ENCODE peak calls at places on chromosomes 7 and 10, in eight cellular contexts. Z is brain microvascular endothelial cell; H is activated CD4-positive, CD25-positive, alpha-beta regulatory T cell; K is T-helper 2 cell treated with Interferon-gamma antibody and Interleukin-4, amounts not matched to agents 5 μg/mL and 100 μg/mL, for 36 hours; E is ELF-1; O is D341Med; W is globus pallidus; Y is adipocyte. D is an unnamed sample.

GRCh38 chr10:46547881-46548780 is 8.3 kb downstream of the GPRIN2 start:
- DNase-seq in Z (no peak), H (no peak), K (no peak), E (no peak), O (no peak), W (no peak), Y (no peak), D (no peak)

GRCh38 chr7:138961159-138961558 is 20.0 kb downstream of the KIAA1549 start:
- DNase-seq in Z (no peak), H (no peak), K (no peak), E (no peak), O (no peak), W (peak), Y (no peak), D (no peak)

GRCh38 chr7:134440067-134440466 is 18.8 kb downstream of the AKR1B1 start:
- DNase-seq in Z (no peak), H (no peak), K (no peak), E (no peak), O (peak), W (no peak), Y (no peak), D (no peak)

GRCh38 chr10:101287183-101287830 is 58.0 kb upstream of the LBX1 start:
- DNase-seq in Z (no peak), H (no peak), K (no peak), E (no peak), O (no peak), W (no peak), Y (no peak), D (no peak)

GRCh38 chr7:135334830-135335543 is 101.3 kb downstream of the STRA8 start:
- DNase-seq in Z (no peak), H (no peak), K (no peak), E (no peak), O (no peak), W (no peak), Y (no peak), D (no peak)

GRCh38 chr10:59971915-59972314 is 65.6 kb upstream of the CCDC6 start:
- DNase-seq in Z (peak), H (no peak), K (no peak), E (peak), O (no peak), W (no peak), Y (peak), D (peak)

GRCh38 chr7:133484135-133484534 is 231.3 kb downstream of the EXOC4 start:
- DNase-seq in Z (no peak), H (no peak), K (peak), E (no peak), O (peak), W (no peak), Y (no peak), D (no peak)

GRCh38 chr7:102287082-102287464 is 405 bp downstream of the SH2B2 start:
- DNase-seq in Z (no peak), H (no peak), K (no peak), E (no peak), O (no peak), W (no peak), Y (no peak), D (no peak)

GRCh38 chr7:129480674-129481363 is 21.5 kb upstream of the SMKR1 start:
- DNase-seq in Z (no peak), H (no peak), K (no peak), E (no peak), O (no peak), W (no peak), Y (peak), D (no peak)

GRCh38 chr10:3926268-3926667 is 141.3 kb upstream of the KLF6 start:
- DNase-seq in Z (peak), H (no peak), K (no peak), E (no peak), O (no peak), W (no peak), Y (no peak), D (no peak)

GRCh38 chr7:50631100-50631499 is 65.9 kb upstream of the DDC start:
- DNase-seq in Z (no peak), H (no peak), K (no peak), E (no peak), O (peak), W (no peak), Y (no peak), D (no peak)

GRCh38 chr7:138245682-138246081 is 169.4 kb downstream of the AKR1D1 start:
- DNase-seq in Z (no peak), H (no peak), K (no peak), E (no peak), O (no peak), W (no peak), Y (peak), D (no peak)

GRCh38 chr7:29017666-29018065 is 59.5 kb upstream of the TRIL start:
- DNase-seq in Z (peak), H (no peak), K (no peak), E (no peak), O (no peak), W (no peak), Y (peak), D (no peak)

GRCh38 chr7:95342029-95342428 is 17.7 kb upstream of the PON1 start:
- DNase-seq in Z (no peak), H (no peak), K (no peak), E (no peak), O (no peak), W (no peak), Y (no peak), D (no peak)

GRCh38 chr10:67784584-67784983 is 53.4 kb downstream of the DNAJC12 start:
- DNase-seq in Z (no peak), H (no peak), K (no peak), E (no peak), O (no peak), W (no peak), Y (peak), D (no peak)

GRCh38 chr10:87093461-87094372 is 926 bp downstream of the GLUD1 start:
- DNase-seq in Z (peak), H (peak), K (peak), E (peak), O (peak), W (peak), Y (peak), D (peak)

GRCh38 chr10:44922021-44922420 is 10.9 kb downstream of the TMEM72 start:
- DNase-seq in Z (no peak), H (no peak), K (no peak), E (no peak), O (no peak), W (no peak), Y (no peak), D (no peak)

GRCh38 chr7:115332691-115333090 is 410.8 kb downstream of the MDFIC start:
- DNase-seq in Z (no peak), H (no peak), K (no peak), E (no peak), O (no peak), W (no peak), Y (no peak), D (no peak)

GRCh38 chr10:124354411-124355382 is 64.0 kb downstream of the OAT start:
- DNase-seq in Z (peak), H (no peak), K (peak), E (peak), O (no peak), W (no peak), Y (peak), D (peak)

GRCh38 chr10:77458986-77459590 is 178.5 kb downstream of the KCNMA1 start:
- DNase-seq in Z (peak), H (no peak), K (no peak), E (peak), O (no peak), W (no peak), Y (peak), D (no peak)

GRCh38 chr7:13104128-13104527 is 416.7 kb downstream of the ARL4A start:
- DNase-seq in Z (no peak), H (no peak), K (no peak), E (no peak), O (no peak), W (no peak), Y (no peak), D (no peak)

GRCh38 chr10:121935702-121936101 is 7.9 kb upstream of the ATE1 start:
- DNase-seq in Z (no peak), H (no peak), K (no peak), E (peak), O (no peak), W (no peak), Y (peak), D (peak)

GRCh38 chr7:80521809-80522208 is 9.9 kb upstream of the GNAT3 start:
- DNase-seq in Z (no peak), H (no peak), K (no peak), E (no peak), O (no peak), W (no peak), Y (no peak), D (no peak)

GRCh38 chr10:23037561-23037960 is 57.8 kb upstream of the MSRB2 start:
- DNase-seq in Z (no peak), H (no peak), K (no peak), E (no peak), O (no peak), W (peak), Y (no peak), D (peak)

GRCh38 chr10:123034332-123034731 is 25.5 kb downstream of the ACADSB start:
- DNase-seq in Z (no peak), H (no peak), K (no peak), E (no peak), O (no peak), W (no peak), Y (no peak), D (no peak)

GRCh38 chr7:93378131-93378530 is 146.0 kb downstream of the VPS50 start:
- DNase-seq in Z (no peak), H (no peak), K (no peak), E (no peak), O (no peak), W (no peak), Y (no peak), D (no peak)

GRCh38 chr10:50426485-50426884 is 175.2 kb upstream of the ASAH2 start:
- DNase-seq in Z (no peak), H (no peak), K (no peak), E (no peak), O (no peak), W (no peak), Y (no peak), D (no peak)